ENCODE peak calls at places on chromosome 16, in six cellular contexts. O is A673, N is thoracic aorta, T is coronary artery, A is fibroblast of mammary gland, Q is HCT116. V is an unnamed sample.
A peak's percentile ranks its signal among the peaks of the same experiment; 100 is the strongest.

GRCh38 chr16:84618428-84619102 is 687 bp upstream of the COTL1 start:
- DNase-seq in Q (peak; percentile 99), N (no peak), O (peak; percentile 61), A (peak; percentile 98), T (peak; percentile 78), V (peak; percentile 94)

GRCh38 chr16:82639666-82640336 is 13.0 kb downstream of the CDH13 start:
- DNase-seq in A (peak; percentile 68), Q (peak; percentile 42), O (peak; percentile 66), T (no peak), N (no peak), V (peak; percentile 71)

GRCh38 chr16:8888951-8889892 is 7.1 kb downstream of the LITAFD start:
- DNase-seq in O (no peak), Q (no peak), N (no peak), T (no peak), A (no peak), V (no peak)

GRCh38 chr16:75105306-75106061 is 11.1 kb downstream of the LDHD start:
- DNase-seq in A (no peak), T (no peak), O (peak; percentile 94), N (no peak), Q (no peak), V (no peak)

GRCh38 chr16:56360117-56361008 is 65.0 kb downstream of the AMFR start:
- DNase-seq in N (no peak), Q (no peak), A (no peak), T (no peak), O (no peak), V (no peak)

GRCh38 chr16:31477220-31478216 is 5.4 kb upstream of the SLC5A2 start:
- DNase-seq in T (no peak), Q (no peak), A (no peak), N (no peak), O (no peak), V (no peak)

GRCh38 chr16:49019826-49020401 is 261.7 kb downstream of the CBLN1 start:
- DNase-seq in T (peak; percentile 21), Q (no peak), O (peak; percentile 11), A (no peak), N (no peak), V (no peak)

GRCh38 chr16:13307861-13308260 is 406.5 kb downstream of the SHISA9 start:
- DNase-seq in T (no peak), Q (no peak), A (peak; percentile 76), O (no peak), N (no peak), V (no peak)

GRCh38 chr16:48810803-48811453 is 200.9 kb upstream of the N4BP1 start:
- DNase-seq in Q (no peak), N (no peak), T (no peak), O (no peak), A (no peak), V (no peak)

GRCh38 chr16:61792194-61792904 is 243.9 kb downstream of the CDH8 start:
- DNase-seq in Q (no peak), O (peak; percentile 67), N (no peak), T (no peak), A (peak; percentile 56), V (peak; percentile 91)

GRCh38 chr16:87560428-87561199 is 41.7 kb upstream of the JPH3 start:
- DNase-seq in Q (peak; percentile 93), A (peak; percentile 44), T (no peak), N (no peak), O (peak; percentile 53), V (peak; percentile 44)

GRCh38 chr16:75099738-75100615 is 16.6 kb downstream of the LDHD start:
- DNase-seq in A (no peak), T (no peak), Q (no peak), N (no peak), O (peak; percentile 88), V (no peak)

GRCh38 chr16:77683845-77684526 is 38.3 kb upstream of the NUDT7 start:
- DNase-seq in O (no peak), A (no peak), T (no peak), Q (no peak), N (no peak), V (no peak)

GRCh38 chr16:50644730-50645129 is 36.4 kb downstream of the SNX20 start:
- DNase-seq in A (no peak), Q (peak; percentile 19), O (no peak), T (no peak), N (no peak), V (peak; percentile 63)

GRCh38 chr16:22813946-22814325 is at the start of gene HS3ST2:
- DNase-seq in Q (no peak), T (no peak), N (no peak), A (peak; percentile 26), O (peak; percentile 44), V (peak; percentile 0)

GRCh38 chr16:56609463-56609921 is 1.1 kb downstream of the MT2A start:
- DNase-seq in A (peak; percentile 92), T (no peak), N (no peak), O (peak; percentile 79), Q (peak; percentile 41), V (peak; percentile 89)

GRCh38 chr16:6682142-6682811 is 650.4 kb upstream of the RBFOX1 start:
- DNase-seq in N (no peak), A (no peak), Q (no peak), O (peak; percentile 64), T (no peak), V (no peak)

GRCh38 chr16:58636474-58636873 is 6.8 kb upstream of the CNOT1 start:
- DNase-seq in T (no peak), N (no peak), A (no peak), O (no peak), Q (no peak), V (no peak)

GRCh38 chr16:11232852-11233726 is 22.9 kb downstream of the SOCS1 start:
- DNase-seq in T (no peak), Q (no peak), A (no peak), O (no peak), N (no peak), V (no peak)

GRCh38 chr16:726188-726437 is 130 bp downstream of the CCDC78 start:
- DNase-seq in Q (no peak), T (no peak), N (no peak), O (no peak), A (no peak), V (no peak)

GRCh38 chr16:9042533-9042932 is 48.9 kb upstream of the HAPSTR1 start:
- DNase-seq in T (no peak), N (no peak), O (peak; percentile 54), Q (no peak), A (no peak), V (no peak)

GRCh38 chr16:17970366-17970765 is 366.2 kb downstream of the NPIPA8 start:
- DNase-seq in N (no peak), T (no peak), A (no peak), Q (no peak), O (no peak), V (no peak)
- TF ChIP-seq CTCF in N (no peak), T (no peak), A (no peak), Q (no peak), O (no peak), V (no peak)

GRCh38 chr16:46688657-46689491 is at the start of gene VPS35:
- DNase-seq in Q (peak; percentile 97), O (peak; percentile 99), A (peak; percentile 98), N (peak; percentile 99), T (peak; percentile 100), V (peak; percentile 99)

GRCh38 chr16:46688101-46688656 is 799 bp downstream of the VPS35 start:
- DNase-seq in O (no peak), Q (no peak), A (peak; percentile 28), N (no peak), T (no peak), V (peak; percentile 47)

GRCh38 chr16:46687486-46687885 is 1.5 kb downstream of the VPS35 start:
- DNase-seq in O (no peak), A (no peak), Q (no peak), N (no peak), T (no peak), V (no peak)

GRCh38 chr16:46689492-46690280 is at the start of gene ORC6:
- DNase-seq in T (peak; percentile 98), O (peak; percentile 98), A (peak; percentile 94), N (peak; percentile 97), Q (peak; percentile 91), V (peak; percentile 98)

GRCh38 chr16:46686815-46687473 is 2.0 kb downstream of the VPS35 start:
- DNase-seq in Q (no peak), T (no peak), O (no peak), A (no peak), N (no peak), V (no peak)
- H3K4me3 ChIP-seq in Q (no peak overlapping the region), T (peak overlapping the region; percentile 98), O (peak overlapping the region; percentile 84), A (peak overlapping the region; percentile 92), N (peak overlapping the region; percentile 76), V (peak overlapping the region; percentile 88)

GRCh38 chr16:27515874-27516353 is 33.8 kb downstream of the GTF3C1 start:
- DNase-seq in N (no peak), Q (peak; percentile 6), T (no peak), A (peak; percentile 21), O (peak; percentile 35), V (peak; percentile 41)

GRCh38 chr16:27512061-27512460 is 37.7 kb downstream of the GTF3C1 start:
- DNase-seq in A (no peak), Q (no peak), T (no peak), N (no peak), O (no peak), V (no peak)

GRCh38 chr16:27508476-27508875 is 41.2 kb downstream of the GTF3C1 start:
- DNase-seq in N (no peak), Q (no peak), A (no peak), T (no peak), O (no peak), V (no peak)

GRCh38 chr16:27514806-27515205 is 34.9 kb downstream of the GTF3C1 start:
- DNase-seq in A (no peak), T (no peak), N (no peak), O (no peak), Q (no peak), V (no peak)

DNA sequence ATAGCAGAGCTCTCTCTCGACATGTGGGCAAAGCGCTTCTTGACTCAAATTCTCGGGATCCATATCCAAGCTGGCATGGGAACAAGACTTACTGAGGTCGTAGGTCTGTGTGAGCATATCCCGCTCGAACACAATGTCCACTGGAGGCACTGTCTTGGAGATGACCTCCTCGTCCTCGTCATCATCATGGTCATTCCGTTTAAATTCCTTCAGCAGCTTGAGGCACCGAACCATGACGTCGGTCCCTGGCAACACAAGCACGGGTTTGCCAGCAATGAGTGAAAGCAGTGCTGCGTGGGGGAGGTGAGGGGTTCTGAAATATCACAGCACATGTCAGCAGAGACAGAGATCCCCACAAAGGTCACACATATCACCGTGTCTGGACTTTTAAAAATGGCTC is 38.1 kb downstream of the GTF3C1 start:
- DNase-seq in N (no peak), A (peak; percentile 19), Q (no peak), O (no peak), T (no peak), V (peak; percentile 17)
- TF ChIP-seq CTCF in N (no peak), A (no peak), Q (no peak), O (no peak), T (no peak), V (no peak)

GRCh38 chr16:3183445-3184139 is 4.4 kb upstream of the OR1F1 start:
- DNase-seq in O (no peak), T (no peak), Q (no peak), A (no peak), N (no peak), V (no peak)

GRCh38 chr16:3180445-3180878 is 7.5 kb upstream of the OR1F1 start:
- DNase-seq in T (no peak), N (no peak), A (no peak), O (peak; percentile 61), Q (no peak), V (peak; percentile 77)

GRCh38 chr16:3179651-3180050 is 8.4 kb upstream of the OR1F1 start:
- DNase-seq in N (no peak), O (no peak), A (no peak), T (no peak), Q (no peak), V (no peak)

GRCh38 chr16:3186946-3187690 is 886 bp upstream of the OR1F1 start:
- DNase-seq in N (no peak), T (no peak), A (no peak), Q (no peak), O (no peak), V (no peak)

GRCh38 chr16:3182608-3183444 is 5.2 kb upstream of the OR1F1 start:
- DNase-seq in T (no peak), Q (no peak), O (peak; percentile 88), N (no peak), A (peak; percentile 75), V (peak; percentile 47)
- H3K4me3 ChIP-seq in T (peak overlapping the region; percentile 64), Q (no peak overlapping the region), O (peak overlapping the region; percentile 61), N (peak overlapping the region; percentile 57), A (peak overlapping the region; percentile 65), V (peak overlapping the region; percentile 36)